ENCODE peak calls at places on chromosomes 16 and 17, in ten cellular contexts. V is cardiac septum, A is hippocampal formation, Y is thyroid gland, H is fibroblast of pulmonary artery, U is AG04449, K is SW 1271, Q is choroid plexus epithelial cell, W is NAMALWA, L is right cardiac atrium. Z is an unnamed sample.

GRCh38 chr17:82737981-82738877 is 2.8 kb downstream of the FN3K start:
- DNase-seq in W (no peak), L (peak), K (no peak), A (peak), H (peak), Q (no peak), V (peak), Y (no peak), U (no peak), Z (peak)

GRCh38 chr16:9612267-9612666 is 520.8 kb downstream of the HAPSTR1 start:
- DNase-seq in U (no peak), Q (peak), A (no peak), H (no peak), W (no peak), K (no peak), V (no peak), L (no peak), Y (no peak), Z (no peak)

GRCh38 chr17:42285346-42286050 is 2.8 kb upstream of the STAT5A start:
- DNase-seq in Y (no peak), W (no peak), U (no peak), Q (no peak), H (no peak), V (no peak), K (no peak), A (no peak), L (no peak), Z (no peak)

GRCh38 chr16:180101-180920 is at the start of gene HBQ1:
- DNase-seq in H (peak), Y (peak), Q (peak), K (no peak), L (no peak), W (no peak), V (no peak), A (no peak), U (no peak), Z (peak)

GRCh38 chr17:62671553-62671952 is 44.1 kb downstream of the MRC2 start:
- DNase-seq in W (no peak), A (no peak), K (no peak), V (no peak), H (no peak), L (no peak), Y (no peak), U (no peak), Q (no peak), Z (no peak)

GRCh38 chr17:39823407-39824054 is 40.6 kb downstream of the IKZF3 start:
- DNase-seq in U (no peak), L (no peak), A (no peak), K (no peak), W (peak), Q (no peak), H (no peak), V (no peak), Y (no peak), Z (no peak)

GRCh38 chr16:25006504-25007055 is 8.6 kb downstream of the ARHGAP17 start:
- DNase-seq in A (no peak), L (no peak), Q (peak), V (no peak), W (no peak), K (no peak), U (no peak), H (peak), Y (no peak), Z (no peak)

GRCh38 chr17:13590441-13590840 is 11.3 kb downstream of the HS3ST3A1 start:
- DNase-seq in W (no peak), V (no peak), A (no peak), Y (no peak), U (no peak), Q (no peak), K (no peak), H (no peak), L (no peak), Z (no peak)

GRCh38 chr16:3071655-3072054 is 6.2 kb downstream of the IL32 start:
- DNase-seq in A (no peak), H (no peak), Y (no peak), Q (no peak), K (no peak), L (no peak), V (no peak), W (no peak), U (no peak), Z (no peak)

GRCh38 chr17:43755389-43755875 is 3.2 kb downstream of the SOST start:
- DNase-seq in W (no peak), V (peak), L (no peak), A (no peak), Q (peak), U (no peak), H (peak), K (no peak), Y (peak), Z (peak)

GRCh38 chr17:9729034-9729650 is 62.2 kb downstream of the DHRS7C start:
- DNase-seq in U (peak), A (no peak), H (peak), Y (no peak), V (no peak), W (peak), K (no peak), L (no peak), Q (peak), Z (no peak)

GRCh38 chr17:19727466-19728113 is 11.2 kb upstream of the SLC47A2 start:
- DNase-seq in A (peak), K (no peak), W (no peak), Q (peak), U (peak), Y (peak), V (no peak), H (peak), L (peak), Z (peak)

GRCh38 chr16:4384497-4384896 is 12.8 kb downstream of the VASN start:
- DNase-seq in H (no peak), W (no peak), Q (no peak), V (no peak), U (no peak), A (no peak), Y (no peak), K (no peak), L (peak), Z (peak)

GRCh38 chr16:50695017-50696000 is 1.9 kb downstream of the NOD2 start:
- DNase-seq in U (no peak), W (no peak), Q (no peak), K (no peak), V (no peak), L (no peak), Y (no peak), A (peak), H (no peak), Z (no peak)

GRCh38 chr17:1709971-1710806 is at the start of gene TLCD2:
- DNase-seq in A (no peak), Y (peak), K (no peak), H (peak), W (no peak), V (peak), U (no peak), Q (peak), L (peak), Z (peak)

GRCh38 chr16:85490407-85490806 is 122.7 kb upstream of the GSE1 start:
- DNase-seq in K (no peak), U (no peak), A (no peak), W (no peak), L (no peak), Q (no peak), H (no peak), Y (no peak), V (no peak), Z (no peak)

GRCh38 chr17:45136846-45137560 is 1.5 kb downstream of the ACBD4 start:
- DNase-seq in W (no peak), Q (no peak), Y (no peak), K (no peak), V (peak), H (no peak), L (no peak), A (no peak), U (no peak), Z (no peak)

GRCh38 chr16:47481698-47482374 is 20.7 kb downstream of the PHKB start:
- DNase-seq in K (no peak), Y (no peak), U (no peak), V (no peak), A (no peak), L (no peak), Q (no peak), H (no peak), W (no peak), Z (no peak)

GRCh38 chr17:81393684-81394376 is 1.4 kb upstream of the BAHCC1 start:
- DNase-seq in V (peak), Q (peak), A (peak), Y (peak), U (peak), H (peak), K (peak), L (peak), W (peak), Z (peak)

GRCh38 chr17:35121315-35121714 is at the start of gene FNDC8:
- DNase-seq in H (no peak), Y (no peak), Q (no peak), W (no peak), U (no peak), K (no peak), V (no peak), L (no peak), A (no peak), Z (no peak)

GRCh38 chr17:80316927-80317705 is 56.5 kb downstream of the RNF213 start:
- DNase-seq in A (peak), H (no peak), Q (no peak), W (no peak), V (peak), L (peak), U (no peak), Y (no peak), K (no peak), Z (peak)

GRCh38 chr16:77406680-77407079 is 28.2 kb downstream of the ADAMTS18 start:
- DNase-seq in Y (no peak), L (no peak), K (no peak), V (no peak), A (no peak), H (no peak), U (no peak), Q (peak), W (no peak), Z (no peak)

GRCh38 chr16:85936761-85937343 is 37.9 kb downstream of the IRF8 start:
- DNase-seq in A (no peak), H (no peak), W (no peak), Q (no peak), V (no peak), U (no peak), L (no peak), Y (peak), K (no peak), Z (no peak)

GRCh38 chr16:54957403-54957802 is 26.7 kb downstream of the IRX5 start:
- DNase-seq in V (no peak), H (no peak), L (no peak), Y (no peak), Q (peak), K (no peak), U (no peak), A (no peak), W (peak), Z (no peak)

Z was measured in left ventricle myocardium superior.